ENCODE peak calls at places on chromosomes 7 and 10, in seven cellular contexts. W is ovary, Q is lung, O is bronchial epithelial cell, A is ascending aorta, H is AG10803, J is WERI-Rb-1. P is an unnamed sample.
A peak's percentile ranks its signal among the peaks of the same experiment; 100 is the strongest.

GRCh38 chr7:4149236-4149635 is 532.9 kb upstream of the FOXK1 start:
- DNase-seq in H (no peak), W (no peak), Q (no peak), O (no peak), J (no peak), A (no peak), P (no peak)

GRCh38 chr10:48606530-48607355 is 1.9 kb upstream of the ARHGAP22 start:
- DNase-seq in Q (peak; percentile 34), J (no peak), H (peak; percentile 97), W (no peak), O (peak; percentile 94), A (peak; percentile 62), P (no peak)

GRCh38 chr7:73879977-73880681 is 19.2 kb downstream of the TMEM270 start:
- DNase-seq in H (peak; percentile 96), A (no peak), W (no peak), O (no peak), Q (peak; percentile 42), J (no peak), P (no peak)

GRCh38 chr10:98125940-98126631 is 8.4 kb upstream of the R3HCC1L start:
- DNase-seq in J (peak; percentile 72), H (no peak), W (no peak), Q (no peak), O (no peak), A (no peak), P (no peak)

GRCh38 chr10:1552881-1553595 is 184.3 kb downstream of the ADARB2 start:
- DNase-seq in H (no peak), Q (no peak), A (no peak), O (no peak), W (no peak), J (no peak), P (no peak)

GRCh38 chr7:51142741-51143390 is 173.7 kb downstream of the COBL start:
- DNase-seq in J (no peak), A (no peak), H (no peak), O (no peak), Q (peak; percentile 22), W (no peak), P (no peak)

GRCh38 chr10:96229568-96230030 is 41.8 kb downstream of the BLNK start:
- DNase-seq in O (peak; percentile 42), W (peak; percentile 54), H (peak; percentile 55), J (peak; percentile 80), Q (peak; percentile 73), A (no peak), P (peak; percentile 55)

GRCh38 chr10:59625842-59626522 is 83.7 kb downstream of the SLC16A9 start:
- DNase-seq in O (peak; percentile 63), H (peak; percentile 80), J (peak; percentile 71), A (no peak), W (no peak), Q (no peak), P (no peak)

GRCh38 chr10:5402798-5403197 is 1.8 kb downstream of the TUBAL3 start:
- DNase-seq in W (no peak), J (no peak), O (no peak), A (no peak), Q (no peak), H (no peak), P (no peak)

GRCh38 chr7:927031-927671 is 27.3 kb downstream of the ADAP1 start:
- DNase-seq in Q (no peak), W (peak; percentile 28), H (no peak), O (no peak), A (peak; percentile 5), J (no peak), P (peak; percentile 14)

GRCh38 chr7:148871030-148871429 is 13.1 kb downstream of the EZH2 start:
- DNase-seq in J (no peak), Q (no peak), O (no peak), A (no peak), H (no peak), W (no peak), P (no peak)

GRCh38 chr10:104052351-104052885 is 33.3 kb downstream of the COL17A1 start:
- DNase-seq in Q (no peak), J (no peak), A (no peak), H (peak; percentile 17), O (no peak), W (no peak), P (no peak)

GRCh38 chr7:44162785-44163395 is 21.8 kb upstream of the MYL7 start:
- DNase-seq in Q (no peak), W (no peak), H (no peak), A (no peak), O (no peak), J (no peak), P (no peak)

GRCh38 chr7:73577627-73578341 is 595 bp downstream of the TBL2 start:
- DNase-seq in H (peak; percentile 24), W (no peak), J (no peak), Q (no peak), A (no peak), O (no peak), P (no peak)

GRCh38 chr7:90706067-90706716 is 110.1 kb downstream of the CDK14 start:
- DNase-seq in W (no peak), J (no peak), O (no peak), Q (no peak), H (no peak), A (no peak), P (no peak)

GRCh38 chr10:22086730-22087364 is 83.3 kb upstream of the DNAJC1 start:
- DNase-seq in O (peak; percentile 67), Q (peak; percentile 58), W (peak; percentile 90), A (no peak), J (no peak), H (peak; percentile 72), P (no peak)

GRCh38 chr7:34087892-34088891 is 182.9 kb downstream of the BMPER start:
- DNase-seq in A (no peak), H (peak; percentile 31), W (no peak), J (peak; percentile 69), Q (no peak), O (peak; percentile 45), P (no peak)

GRCh38 chr10:60846173-60846572 is 67.9 kb downstream of the CDK1 start:
- DNase-seq in O (peak; percentile 37), H (peak; percentile 62), J (peak; percentile 40), A (no peak), W (no peak), Q (no peak), P (no peak)
- TF ChIP-seq CTCF in O (no peak), H (no peak), J (no peak), A (no peak), W (no peak), Q (no peak), P (no peak)

GRCh38 chr7:98923512-98923911 is 45.2 kb downstream of the TRRAP start:
- DNase-seq in H (no peak), Q (no peak), W (no peak), J (no peak), O (no peak), A (no peak), P (no peak)
- TF ChIP-seq CTCF in H (no peak), Q (no peak), W (no peak), J (no peak), O (no peak), A (no peak), P (no peak)

GRCh38 chr7:40916811-40917210 is 782.0 kb downstream of the SUGCT start:
- DNase-seq in A (no peak), H (no peak), O (no peak), Q (no peak), W (no peak), J (no peak), P (no peak)

GRCh38 chr7:40918701-40919271 is 784.0 kb downstream of the SUGCT start:
- DNase-seq in A (no peak), H (peak; percentile 83), Q (no peak), J (no peak), W (no peak), O (peak; percentile 86), P (no peak)

GRCh38 chr7:40923631-40924030 is 779.3 kb downstream of the INHBA start:
- DNase-seq in A (no peak), J (no peak), O (no peak), Q (no peak), H (no peak), W (no peak), P (no peak)

GRCh38 chr7:40921589-40922315 is 781.1 kb downstream of the INHBA start:
- DNase-seq in A (no peak), Q (no peak), W (no peak), O (peak; percentile 63), H (no peak), J (no peak), P (no peak)

GRCh38 chr7:40922316-40922670 is 780.6 kb downstream of the INHBA start:
- DNase-seq in A (no peak), Q (no peak), H (peak; percentile 88), W (no peak), J (no peak), O (peak; percentile 99), P (no peak)
- TF ChIP-seq CTCF in A (no peak), Q (no peak), H (no peak), W (no peak), J (no peak), O (no peak), P (no peak)

DNA sequence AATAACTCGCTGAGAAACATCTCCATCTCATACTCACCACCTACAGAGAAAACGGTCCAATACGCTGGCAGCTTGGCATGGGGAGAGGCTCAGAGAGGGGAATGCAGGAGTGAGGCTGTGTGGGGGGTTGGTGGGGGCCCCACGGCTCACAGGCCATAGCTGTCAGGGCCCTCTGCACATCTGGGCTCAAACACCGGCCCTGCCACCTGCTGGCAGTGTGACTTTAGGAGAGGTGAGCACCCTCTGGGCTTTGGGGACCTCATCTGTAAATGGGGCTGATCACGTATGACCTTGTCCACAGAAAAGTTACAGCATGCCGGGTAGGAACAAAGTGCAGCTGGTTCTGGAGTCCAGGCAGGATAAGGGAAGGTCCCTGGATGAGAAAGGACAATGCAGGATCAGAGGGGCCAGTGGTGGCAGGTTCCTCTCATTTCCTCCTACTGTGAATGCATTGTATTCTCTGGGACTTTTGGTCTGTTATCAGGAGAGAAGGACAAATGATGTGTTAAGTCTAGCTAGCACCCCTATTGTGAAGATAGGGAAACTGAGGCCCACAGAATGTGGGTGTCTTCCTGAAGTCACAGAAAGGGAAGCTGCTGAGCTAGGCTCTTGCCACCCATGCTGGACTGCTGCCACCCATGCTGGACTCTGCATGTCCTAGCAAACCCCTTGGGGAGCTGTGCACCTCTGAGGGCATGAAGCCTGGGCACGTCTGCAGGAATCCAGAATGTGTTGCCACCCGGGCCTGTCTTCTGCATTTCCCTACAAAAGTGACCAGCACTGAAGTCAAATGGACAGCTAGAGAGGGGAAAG is 404.6 kb downstream of the RPS24 start:
- DNase-seq in O (no peak), A (no peak), H (no peak), J (no peak), W (no peak), Q (no peak), P (no peak)
- TF ChIP-seq CTCF in O (no peak), A (peak; percentile 24), H (no peak), J (peak; percentile 32), W (no peak), Q (no peak), P (no peak)